ENCODE peak calls at places on chromosomes 13 and 19, in nine cellular contexts. C, B, W, X, Z, J, A, P and R are unnamed samples. For H3K36me3, the result is how much of the 10 kb centered on the place peaks cover.

GRCh38 chr13:38542601-38543000 is 144.3 kb upstream of the FREM2 start:
- DNase-seq in C (no peak), B (no peak), W (no peak), X (no peak), Z (no peak), J (no peak), A (no peak), P (no peak), R (no peak)

GRCh38 chr13:70523622-70524021 is 415.4 kb upstream of the KLHL1 start:
- DNase-seq in C (peak), B (no peak), W (no peak), X (no peak), Z (no peak), J (no peak), A (no peak), P (no peak), R (peak)

GRCh38 chr13:36919206-36919832 is 719 bp downstream of the SMAD9 start:
- DNase-seq in C (peak), B (peak), W (peak), X (peak), Z (peak), J (peak), A (no peak), P (no peak), R (no peak)

GRCh38 chr19:29119582-29119981 is 93.4 kb downstream of the UQCRFS1 start:
- DNase-seq in C (no peak), B (no peak), W (no peak), X (no peak), Z (no peak), J (no peak), A (no peak), P (no peak), R (no peak)

GRCh38 chr19:19460761-19461265 is 54.5 kb downstream of the TSSK6 start:
- DNase-seq in C (peak), B (peak), W (peak), X (peak), Z (peak), J (peak), A (no peak), P (no peak), R (no peak)

GRCh38 chr13:114007566-114007965 is 33.7 kb upstream of the C13orf46 start:
- DNase-seq in C (no peak), B (no peak), W (no peak), X (peak), Z (no peak), J (no peak), A (no peak), P (peak), R (no peak)

GRCh38 chr13:90545070-90545840 is 802.2 kb upstream of the MIR17HG start:
- DNase-seq in C (peak), B (peak), W (no peak), X (no peak), Z (no peak), J (no peak), A (no peak), P (no peak), R (peak)

GRCh38 chr13:31807090-31807541 is 67.8 kb downstream of the RXFP2 start:
- DNase-seq in C (no peak), B (peak), W (no peak), X (no peak), Z (no peak), J (no peak), A (no peak), P (no peak), R (no peak)

GRCh38 chr13:90039516-90039915 is 1308.0 kb upstream of the MIR17HG start:
- DNase-seq in C (no peak), B (no peak), W (no peak), X (no peak), Z (no peak), J (no peak), A (no peak), P (no peak), R (no peak)

GRCh38 chr13:113162783-113163685 is 4.6 kb downstream of the PROZ start:
- DNase-seq in C (no peak), B (no peak), W (no peak), X (no peak), Z (no peak), J (no peak), A (no peak), P (no peak), R (no peak)

GRCh38 chr19:32890326-32890725 is 20.8 kb upstream of the SLC7A9 start:
- DNase-seq in C (no peak), B (no peak), W (peak), X (no peak), Z (no peak), J (no peak), A (no peak), P (no peak), R (no peak)

GRCh38 chr13:107883561-107884175 is 331.7 kb downstream of the LIG4 start:
- DNase-seq in C (no peak), B (peak), W (no peak), X (no peak), Z (no peak), J (no peak), A (no peak), P (no peak), R (peak)

GRCh38 chr13:53545340-53545941 is 516.8 kb downstream of the OLFM4 start:
- DNase-seq in C (no peak), B (no peak), W (no peak), X (no peak), Z (no peak), J (no peak), A (no peak), P (no peak), R (no peak)

GRCh38 chr13:110062077-110062776 is 244.7 kb downstream of the COL4A1 start:
- DNase-seq in C (peak), B (no peak), W (no peak), X (no peak), Z (no peak), J (no peak), A (no peak), P (no peak), R (no peak)

GRCh38 chr19:43353606-43354304 is at the start of gene CD177:
- DNase-seq in C (no peak), B (no peak), W (no peak), X (peak), Z (no peak), J (no peak), A (no peak), P (no peak), R (no peak)

GRCh38 chr13:69374036-69374435 is 733.6 kb upstream of the ATXN8OS start:
- DNase-seq in C (no peak), B (no peak), W (no peak), X (no peak), Z (no peak), J (no peak), A (no peak), P (no peak), R (no peak)

GRCh38 chr13:45604892-45605291 is 10.6 kb downstream of the ERICH6B start:
- DNase-seq in C (no peak), B (no peak), W (no peak), X (no peak), Z (no peak), J (no peak), A (no peak), P (no peak), R (no peak)

GRCh38 chr13:46831588-46832194 is 34.7 kb upstream of the ESD start:
- DNase-seq in C (peak), B (peak), W (no peak), X (no peak), Z (no peak), J (peak), A (peak), P (no peak), R (peak)

GRCh38 chr19:15101479-15102082 is 5.6 kb upstream of the SYDE1 start:
- DNase-seq in C (no peak), B (peak), W (no peak), X (no peak), Z (peak), J (no peak), A (peak), P (no peak), R (peak)

GRCh38 chr13:23365652-23366051 is 67.8 kb downstream of the SACS start:
- DNase-seq in C (no peak), B (no peak), W (no peak), X (no peak), Z (no peak), J (no peak), A (no peak), P (no peak), R (no peak)

GRCh38 chr13:41740479-41740878 is 220.4 kb downstream of the VWA8 start:
- DNase-seq in C (no peak), B (no peak), W (no peak), X (no peak), Z (no peak), J (no peak), A (no peak), P (no peak), R (no peak)

GRCh38 chr19:6752257-6753177 is 13.0 kb downstream of the TRIP10 start:
- DNase-seq in C (no peak), B (no peak), W (peak), X (no peak), Z (no peak), J (no peak), A (no peak), P (no peak), R (no peak)
- H3K27ac ChIP-seq in C (no peak), B (no peak), W (no peak), X (peak), Z (peak), J (peak), A (no peak), P (no peak), R (no peak)

DNA sequence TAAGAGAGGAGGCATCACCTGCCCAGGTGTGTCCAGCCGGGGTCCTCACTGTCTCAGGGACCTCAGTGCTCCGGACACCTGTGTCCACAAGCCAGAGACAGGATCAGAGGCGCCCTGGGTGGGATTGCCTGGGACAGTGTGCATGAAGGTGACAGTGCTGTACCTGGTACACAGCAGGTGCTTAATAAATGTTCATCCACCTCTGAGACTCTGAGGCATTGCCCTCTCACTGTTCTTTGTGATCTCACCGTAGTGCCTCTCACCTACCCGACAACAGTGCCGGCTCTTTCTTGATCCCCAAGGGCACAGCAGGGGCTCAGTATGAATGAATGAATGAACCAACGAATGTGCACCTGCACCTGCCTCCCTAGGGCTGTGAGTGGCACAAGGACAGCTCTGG is 9.2 kb downstream of the RDH13 start:
- DNase-seq in C (no peak), B (no peak), W (no peak), X (no peak), Z (no peak), J (no peak), A (no peak), P (no peak), R (no peak)
- H3K4me3 ChIP-seq in C (no peak), B (no peak), W (no peak), X (no peak), Z (no peak), J (no peak), A (no peak), P (no peak), R (no peak)

GRCh38 chr13:95356916-95357315 is 55.7 kb upstream of the ABCC4 start:
- DNase-seq in C (no peak), B (no peak), W (no peak), X (peak), Z (no peak), J (no peak), A (no peak), P (no peak), R (no peak)
- H3K36me3 ChIP-seq in C (under half), B (under half), W (under half), X (under half), Z (under half), J (under half), A (under half), P (under half), R (under half)

DNA sequence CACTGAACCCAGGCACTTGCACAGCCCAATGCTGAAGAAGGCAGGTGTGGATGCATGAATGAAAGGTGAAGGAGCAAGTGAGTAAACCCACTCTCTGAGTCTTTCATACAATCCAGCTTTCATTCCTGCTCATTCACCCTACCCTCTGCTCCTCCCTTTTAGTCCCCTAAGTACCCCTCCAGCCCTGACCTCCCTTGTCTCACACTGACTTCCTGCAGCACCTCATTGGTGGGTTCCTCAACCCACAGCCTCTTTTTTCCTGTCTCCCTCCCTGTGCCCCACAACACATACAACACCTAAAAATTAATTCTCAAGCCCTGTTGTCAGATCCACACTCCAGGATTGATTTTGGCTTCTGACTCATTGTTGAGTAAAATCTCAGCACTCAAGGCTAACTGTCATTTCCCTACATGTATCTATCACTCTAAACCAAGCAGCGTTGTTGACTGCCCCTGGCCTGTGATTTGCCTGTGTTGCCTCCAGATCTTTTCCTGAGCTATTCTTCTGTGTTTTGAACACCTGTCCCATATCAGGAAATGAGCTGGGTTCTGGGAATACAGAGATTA is 177.4 kb upstream of the SERP2 start:
- DNase-seq in C (no peak), B (no peak), W (no peak), X (no peak), Z (no peak), J (no peak), A (no peak), P (no peak), R (no peak)
- H3K27ac ChIP-seq in C (no peak), B (no peak), W (no peak), X (no peak), Z (no peak), J (no peak), A (no peak), P (no peak), R (no peak)

GRCh38 chr13:51802601-51803000 is 1.4 kb downstream of the DHRS12 start:
- DNase-seq in C (no peak), B (no peak), W (no peak), X (peak), Z (no peak), J (no peak), A (no peak), P (no peak), R (no peak)
- H3K4me3 ChIP-seq in C (no peak), B (no peak), W (peak), X (no peak), Z (peak), J (peak), A (no peak), P (no peak), R (no peak)

GRCh38 chr19:41866284-41866683 is 6.2 kb downstream of the RPS19 start:
- DNase-seq in C (no peak), B (no peak), W (no peak), X (no peak), Z (no peak), J (no peak), A (no peak), P (no peak), R (no peak)
- H3K36me3 ChIP-seq in C (half or more), B (half or more), W (half or more), X (under half), Z (half or more), J (under half), A (under half), P (half or more), R (half or more)